ENCODE peak calls at places on chromosomes 2 and 18, in six cellular contexts. R is tibial artery; T is fibroblast of the aortic adventitia; K is HTR-8/SVneo; A is omental fat pad; N is activated naive CD4-positive, alpha-beta T cell treated with Interleukin-2 at 50 U/mL for 16 hours. F is an unnamed sample.

GRCh38 chr2:221501210-221501882 is 70.8 kb downstream of the EPHA4 start:
- DNase-seq in A (no peak), R (no peak), T (peak; percentile 77), N (no peak), K (peak; percentile 45), F (no peak)

GRCh38 chr2:215413974-215414373 is 21.9 kb downstream of the FN1 start:
- DNase-seq in A (no peak), R (no peak), N (no peak), K (no peak), T (no peak), F (no peak)

GRCh38 chr2:236763821-236764220 is 194.2 kb downstream of the ACKR3 start:
- DNase-seq in R (no peak), A (no peak), N (no peak), K (no peak), T (no peak), F (no peak)

GRCh38 chr2:96954490-96954846 is 31.9 kb downstream of the FAM178B start:
- DNase-seq in N (no peak), K (no peak), R (no peak), A (no peak), T (peak; percentile 48), F (no peak)

GRCh38 chr2:234251326-234252271 is 201.1 kb downstream of the SPP2 start:
- DNase-seq in A (no peak), T (peak; percentile 99), R (peak; percentile 58), N (no peak), K (peak; percentile 61), F (no peak)

GRCh38 chr2:98356729-98357128 is 10.5 kb downstream of the CNGA3 start:
- DNase-seq in A (no peak), N (no peak), T (no peak), R (no peak), K (no peak), F (no peak)

GRCh38 chr2:235951980-235952379 is 216.2 kb downstream of the GBX2 start:
- DNase-seq in A (no peak), T (no peak), R (no peak), K (no peak), N (peak; percentile 2), F (no peak)

GRCh38 chr18:61995547-61996062 is 102.8 kb upstream of the RNF152 start:
- DNase-seq in R (no peak), K (no peak), T (no peak), A (no peak), N (no peak), F (no peak)

GRCh38 chr2:235449568-235449967 is 44.3 kb upstream of the AGAP1 start:
- DNase-seq in T (no peak), N (no peak), R (no peak), K (no peak), A (no peak), F (no peak)

GRCh38 chr2:184599875-184600227 is 1.5 kb downstream of the ZNF804A start:
- DNase-seq in A (no peak), N (no peak), K (no peak), T (no peak), R (no peak), F (no peak)

GRCh38 chr18:22238036-22238435 is 68.6 kb downstream of the GATA6 start:
- DNase-seq in T (no peak), N (no peak), K (no peak), R (no peak), A (no peak), F (no peak)

GRCh38 chr18:57959278-57959677 is 84.7 kb upstream of the NEDD4L start:
- DNase-seq in R (no peak), T (peak; percentile 36), K (peak; percentile 29), A (no peak), N (no peak), F (peak; percentile 20)

GRCh38 chr2:118970396-118971135 is 28.6 kb downstream of the MARCO start:
- DNase-seq in R (peak; percentile 41), A (no peak), K (no peak), N (no peak), T (no peak), F (no peak)

GRCh38 chr2:133641497-133641896 is 73.2 kb upstream of the NCKAP5 start:
- DNase-seq in T (peak; percentile 39), K (no peak), R (no peak), N (no peak), A (no peak), F (peak; percentile 86)

GRCh38 chr18:22547807-22548561 is 130.3 kb upstream of the CTAGE1 start:
- DNase-seq in N (no peak), R (no peak), K (no peak), T (no peak), A (no peak), F (no peak)

GRCh38 chr18:49335677-49336076 is 124.8 kb downstream of the DYM start:
- DNase-seq in A (no peak), T (no peak), K (no peak), N (peak; percentile 15), R (no peak), F (no peak)

GRCh38 chr18:22378672-22379282 is 38.9 kb downstream of the CTAGE1 start:
- DNase-seq in T (no peak), N (no peak), A (no peak), R (peak; percentile 22), K (peak; percentile 43), F (no peak)

GRCh38 chr18:48555465-48555995 is 16.7 kb downstream of the CTIF start:
- DNase-seq in K (no peak), R (no peak), N (no peak), T (no peak), A (no peak), F (no peak)

GRCh38 chr2:48530033-48530804 is at the start of gene STON1:
- DNase-seq in K (peak; percentile 54), N (peak; percentile 25), A (no peak), T (peak; percentile 39), R (peak; percentile 51), F (no peak)

GRCh38 chr2:46845542-46846453 is 69.8 kb downstream of the MCFD2 start:
- DNase-seq in K (no peak), R (no peak), A (no peak), T (no peak), N (no peak), F (no peak)